ENCODE peak calls at places on chromosome 11, in eight cellular contexts. One of them, this sample, is unnamed.

GRCh38 chr11:78101073-78101472 is 21.4 kb upstream of the NDUFC2 start:
- DNase-seq in amniotic stem cell: no peak
- DNase-seq in stimulated activated CD4-positive, alpha-beta T cell treated with anti-CD3 and anti-CD28 coated beads, Interleukin-2, amount 100 ng/mL, for 24 hours: no peak
- DNase-seq in NCI-H1436: no peak
- DNase-seq in LHCN-M2: no peak
- DNase-seq in T-helper 2 cell: no peak
- DNase-seq in astrocyte of the hippocampus: peak
- DNase-seq in GM04504: no peak
- DNase-seq in this sample: no peak

GRCh38 chr11:92932023-92932422 is 37.4 kb upstream of the MTNR1B start:
- DNase-seq in amniotic stem cell: no peak
- DNase-seq in stimulated activated CD4-positive, alpha-beta T cell treated with anti-CD3 and anti-CD28 coated beads, Interleukin-2, amount 100 ng/mL, for 24 hours: no peak
- DNase-seq in NCI-H1436: no peak
- DNase-seq in LHCN-M2: no peak
- DNase-seq in T-helper 2 cell: no peak
- DNase-seq in astrocyte of the hippocampus: peak
- DNase-seq in GM04504: no peak
- DNase-seq in this sample: no peak

GRCh38 chr11:2807801-2808241 is 77.8 kb downstream of the CDKN1C start:
- DNase-seq in amniotic stem cell: no peak
- DNase-seq in stimulated activated CD4-positive, alpha-beta T cell treated with anti-CD3 and anti-CD28 coated beads, Interleukin-2, amount 100 ng/mL, for 24 hours: no peak
- DNase-seq in NCI-H1436: no peak
- DNase-seq in LHCN-M2: no peak
- DNase-seq in T-helper 2 cell: no peak
- DNase-seq in astrocyte of the hippocampus: no peak
- DNase-seq in GM04504: no peak
- DNase-seq in this sample: no peak

GRCh38 chr11:74871037-74871436 is 77.9 kb downstream of the XRRA1 start:
- DNase-seq in amniotic stem cell: no peak
- DNase-seq in stimulated activated CD4-positive, alpha-beta T cell treated with anti-CD3 and anti-CD28 coated beads, Interleukin-2, amount 100 ng/mL, for 24 hours: no peak
- DNase-seq in NCI-H1436: no peak
- DNase-seq in LHCN-M2: no peak
- DNase-seq in T-helper 2 cell: no peak
- DNase-seq in astrocyte of the hippocampus: no peak
- DNase-seq in GM04504: no peak
- DNase-seq in this sample: no peak

GRCh38 chr11:44709281-44709562 is 17.5 kb upstream of the TSPAN18 start:
- DNase-seq in amniotic stem cell: no peak
- DNase-seq in stimulated activated CD4-positive, alpha-beta T cell treated with anti-CD3 and anti-CD28 coated beads, Interleukin-2, amount 100 ng/mL, for 24 hours: no peak
- DNase-seq in NCI-H1436: no peak
- DNase-seq in LHCN-M2: no peak
- DNase-seq in T-helper 2 cell: no peak
- DNase-seq in astrocyte of the hippocampus: no peak
- DNase-seq in GM04504: no peak
- DNase-seq in this sample: no peak

GRCh38 chr11:57466680-57467079 is 6.4 kb downstream of the RTN4RL2 start:
- DNase-seq in amniotic stem cell: no peak
- DNase-seq in stimulated activated CD4-positive, alpha-beta T cell treated with anti-CD3 and anti-CD28 coated beads, Interleukin-2, amount 100 ng/mL, for 24 hours: no peak
- DNase-seq in NCI-H1436: no peak
- DNase-seq in LHCN-M2: no peak
- DNase-seq in T-helper 2 cell: no peak
- DNase-seq in astrocyte of the hippocampus: no peak
- DNase-seq in GM04504: no peak
- DNase-seq in this sample: no peak

GRCh38 chr11:20113147-20113435 is 47.2 kb downstream of the DBX1 start:
- DNase-seq in amniotic stem cell: no peak
- DNase-seq in stimulated activated CD4-positive, alpha-beta T cell treated with anti-CD3 and anti-CD28 coated beads, Interleukin-2, amount 100 ng/mL, for 24 hours: no peak
- DNase-seq in NCI-H1436: no peak
- DNase-seq in LHCN-M2: no peak
- DNase-seq in T-helper 2 cell: no peak
- DNase-seq in astrocyte of the hippocampus: peak
- DNase-seq in GM04504: no peak
- DNase-seq in this sample: no peak

GRCh38 chr11:76148941-76149613 is 57.2 kb downstream of the WNT11 start:
- DNase-seq in amniotic stem cell: no peak
- DNase-seq in stimulated activated CD4-positive, alpha-beta T cell treated with anti-CD3 and anti-CD28 coated beads, Interleukin-2, amount 100 ng/mL, for 24 hours: no peak
- DNase-seq in NCI-H1436: no peak
- DNase-seq in LHCN-M2: no peak
- DNase-seq in T-helper 2 cell: no peak
- DNase-seq in astrocyte of the hippocampus: no peak
- DNase-seq in GM04504: no peak
- DNase-seq in this sample: no peak

GRCh38 chr11:12017243-12017678 is 8.8 kb upstream of the DKK3 start:
- DNase-seq in amniotic stem cell: no peak
- DNase-seq in stimulated activated CD4-positive, alpha-beta T cell treated with anti-CD3 and anti-CD28 coated beads, Interleukin-2, amount 100 ng/mL, for 24 hours: no peak
- DNase-seq in NCI-H1436: no peak
- DNase-seq in LHCN-M2: peak
- DNase-seq in T-helper 2 cell: no peak
- DNase-seq in astrocyte of the hippocampus: peak
- DNase-seq in GM04504: no peak
- DNase-seq in this sample: no peak

GRCh38 chr11:66002648-66003225 is 434 bp downstream of the BANF1 start:
- DNase-seq in amniotic stem cell: no peak
- DNase-seq in stimulated activated CD4-positive, alpha-beta T cell treated with anti-CD3 and anti-CD28 coated beads, Interleukin-2, amount 100 ng/mL, for 24 hours: no peak
- DNase-seq in NCI-H1436: peak
- DNase-seq in LHCN-M2: peak
- DNase-seq in T-helper 2 cell: no peak
- DNase-seq in astrocyte of the hippocampus: peak
- DNase-seq in GM04504: peak
- DNase-seq in this sample: no peak

GRCh38 chr11:92111291-92111690 is 113.3 kb upstream of the FAT3 start:
- DNase-seq in amniotic stem cell: no peak
- DNase-seq in stimulated activated CD4-positive, alpha-beta T cell treated with anti-CD3 and anti-CD28 coated beads, Interleukin-2, amount 100 ng/mL, for 24 hours: no peak
- DNase-seq in NCI-H1436: no peak
- DNase-seq in LHCN-M2: no peak
- DNase-seq in T-helper 2 cell: no peak
- DNase-seq in astrocyte of the hippocampus: no peak
- DNase-seq in GM04504: no peak
- DNase-seq in this sample: no peak

GRCh38 chr11:96074551-96075309 is 150.8 kb upstream of the MTMR2 start:
- DNase-seq in amniotic stem cell: no peak
- DNase-seq in stimulated activated CD4-positive, alpha-beta T cell treated with anti-CD3 and anti-CD28 coated beads, Interleukin-2, amount 100 ng/mL, for 24 hours: no peak
- DNase-seq in NCI-H1436: no peak
- DNase-seq in LHCN-M2: no peak
- DNase-seq in T-helper 2 cell: no peak
- DNase-seq in astrocyte of the hippocampus: no peak
- DNase-seq in GM04504: no peak
- DNase-seq in this sample: no peak

GRCh38 chr11:21289686-21290085 is 620.3 kb downstream of the NELL1 start:
- DNase-seq in amniotic stem cell: no peak
- DNase-seq in stimulated activated CD4-positive, alpha-beta T cell treated with anti-CD3 and anti-CD28 coated beads, Interleukin-2, amount 100 ng/mL, for 24 hours: no peak
- DNase-seq in NCI-H1436: no peak
- DNase-seq in LHCN-M2: no peak
- DNase-seq in T-helper 2 cell: no peak
- DNase-seq in astrocyte of the hippocampus: no peak
- DNase-seq in GM04504: no peak
- DNase-seq in this sample: no peak